ENCODE peak calls at places on chromosomes 3 and 15, in nine cellular contexts. B is HL-60; N is activated T-helper 9 cell treated with anti-CD3 and anti-CD28 coated beads, Interleukin-2, amount 50 U/mL, for 16 hours; U is activated CD4-positive, alpha-beta T cell treated with anti-CD3 and anti-CD28 coated beads, Interleukin-2, amount 50 U/mL, for 4 hours; X is GM04504; G is EL; H is dermis microvascular lymphatic vessel endothelial cell; E is HAP-1; A is stimulated activated naive B cell treated with anti-CD40 and anti-IgM and Interleukin-4, amounts not matched to agents 10 μg/mL and 1 μg/mL and 100 μg/mL, for 72 hours. Q is an unnamed sample.

GRCh38 chr3:130423064-130423463 is 77.6 kb downstream of the COL6A5 start:
- DNase-seq in N (no peak), X (no peak), B (no peak), A (no peak), E (no peak), G (no peak), U (no peak), H (no peak), Q (no peak)

GRCh38 chr3:94024385-94024784 is 4.0 kb downstream of the STX19 start:
- DNase-seq in E (no peak), U (no peak), B (no peak), A (no peak), H (no peak), N (no peak), X (no peak), G (no peak), Q (no peak)

GRCh38 chr3:194134231-194134756 is 1.7 kb upstream of the HES1 start:
- DNase-seq in A (peak; percentile 71), N (peak; percentile 41), G (no peak), U (peak; percentile 24), X (no peak), B (peak; percentile 83), H (peak; percentile 85), E (no peak), Q (no peak)

GRCh38 chr15:39854161-39854560 is 65.9 kb downstream of the GPR176 start:
- DNase-seq in E (no peak), X (no peak), U (no peak), G (peak; percentile 57), H (no peak), N (no peak), B (no peak), A (no peak), Q (no peak)

GRCh38 chr15:51536965-51537574 is 85.5 kb downstream of the DMXL2 start:
- DNase-seq in A (no peak), B (no peak), X (peak; percentile 2), U (no peak), N (no peak), H (peak; percentile 40), G (peak; percentile 12), E (no peak), Q (no peak)

GRCh38 chr3:104437131-104437750 is 929.5 kb upstream of the ALCAM start:
- DNase-seq in G (peak; percentile 81), U (no peak), N (no peak), B (no peak), H (no peak), E (no peak), A (no peak), X (peak; percentile 61), Q (no peak)

GRCh38 chr3:156106721-156107373 is 13.5 kb upstream of the KCNAB1 start:
- DNase-seq in B (no peak), E (no peak), X (no peak), H (no peak), N (no peak), U (no peak), G (no peak), A (no peak), Q (no peak)

GRCh38 chr3:126926684-126927404 is 56.1 kb upstream of the PLXNA1 start:
- DNase-seq in E (no peak), X (peak; percentile 68), H (peak; percentile 93), G (peak; percentile 83), N (no peak), A (no peak), B (no peak), U (no peak), Q (no peak)

GRCh38 chr3:132414841-132415240 is 2.5 kb upstream of the DNAJC13 start:
- DNase-seq in X (no peak), A (no peak), U (no peak), E (no peak), G (no peak), H (no peak), B (no peak), N (no peak), Q (no peak)

GRCh38 chr3:138213373-138214085 is 26.4 kb downstream of the ARMC8 start:
- DNase-seq in N (no peak), H (no peak), E (peak; percentile 62), U (no peak), A (no peak), B (peak; percentile 76), X (no peak), G (peak; percentile 5), Q (no peak)

GRCh38 chr3:99562990-99563607 is 75.3 kb upstream of the COL8A1 start:
- DNase-seq in G (peak; percentile 94), N (no peak), B (no peak), H (no peak), U (no peak), E (no peak), A (no peak), X (no peak), Q (no peak)

GRCh38 chr3:15318661-15319060 is 13.7 kb downstream of the SH3BP5 start:
- DNase-seq in U (no peak), G (no peak), H (no peak), A (no peak), X (no peak), N (no peak), B (no peak), E (no peak), Q (no peak)

GRCh38 chr3:25604107-25604805 is 60.5 kb downstream of the TOP2B start:
- DNase-seq in H (no peak), N (no peak), E (no peak), X (peak; percentile 35), U (no peak), A (no peak), G (peak; percentile 83), B (peak; percentile 72), Q (no peak)

GRCh38 chr15:66772967-66773873 is 71.2 kb downstream of the SMAD6 start:
- DNase-seq in A (no peak), N (no peak), X (no peak), H (peak; percentile 51), U (no peak), B (no peak), E (peak; percentile 85), G (no peak), Q (no peak)

GRCh38 chr15:66586155-66586976 is 20.6 kb upstream of the LCTL start:
- DNase-seq in G (no peak), B (no peak), E (no peak), A (no peak), U (no peak), H (no peak), X (no peak), N (no peak), Q (no peak)

GRCh38 chr3:178676077-178676476 is 139.8 kb downstream of the KCNMB2 start:
- DNase-seq in U (no peak), E (no peak), X (no peak), H (no peak), B (no peak), G (no peak), N (no peak), A (no peak), Q (no peak)

GRCh38 chr3:120506076-120506827 is 55.5 kb upstream of the FSTL1 start:
- DNase-seq in H (no peak), U (no peak), G (peak; percentile 32), A (no peak), E (no peak), X (no peak), N (no peak), B (no peak), Q (no peak)

Q was measured in stimulated activated CD4-positive, alpha-beta T cell treated with anti-CD3 and anti-CD28 coated beads, Interleukin-12 subunit alpha, Interleukin-12 subunit beta, amount 100 ng/mL, for 48 hours.